ENCODE peak calls at places on chromosomes 12 and 14, in four cellular contexts. C, P, R and J are unnamed samples.

GRCh38 chr14:89276424-89276975 is 140.5 kb downstream of the FOXN3 start:
- DNase-seq in R (no peak), C (no peak), P (peak; percentile 25), J (no peak)

GRCh38 chr14:69879175-69880047 is at the start of gene SMOC1:
- DNase-seq in P (no peak), R (no peak), C (peak; percentile 92), J (no peak)

GRCh38 chr14:101018561-101019290 is 115.2 kb upstream of the RTL1 start:
- DNase-seq in P (no peak), R (no peak), C (no peak), J (no peak)

GRCh38 chr12:70513441-70513840 is 123.8 kb downstream of the PTPRB start:
- DNase-seq in P (no peak), R (no peak), C (no peak), J (no peak)

GRCh38 chr12:14768823-14769405 is 34.4 kb downstream of the WBP11 start:
- DNase-seq in R (peak; percentile 30), C (no peak), P (no peak), J (peak; percentile 39)

GRCh38 chr12:124623344-124623885 is 56.0 kb upstream of the NCOR2 start:
- DNase-seq in R (no peak), P (no peak), C (no peak), J (no peak)

GRCh38 chr14:61568572-61569011 is 126.7 kb upstream of the HIF1A start:
- DNase-seq in C (no peak), R (peak; percentile 37), P (peak; percentile 52), J (peak; percentile 87)

GRCh38 chr12:101327547-101327946 is 47.6 kb downstream of the UTP20 start:
- DNase-seq in R (no peak), C (no peak), P (no peak), J (no peak)

GRCh38 chr14:97827746-97828145 is 1030.6 kb downstream of the VRK1 start:
- DNase-seq in R (no peak), P (no peak), C (no peak), J (no peak)

GRCh38 chr14:98099527-98099926 is 1172.5 kb downstream of the BCL11B start:
- DNase-seq in C (no peak), P (no peak), R (no peak), J (no peak)

GRCh38 chr14:69090187-69090789 is 62.6 kb downstream of the DCAF5 start:
- DNase-seq in P (peak; percentile 38), R (no peak), C (peak; percentile 26), J (peak; percentile 75)

GRCh38 chr12:82414926-82415325 is 56.6 kb downstream of the METTL25 start:
- DNase-seq in C (no peak), P (no peak), R (no peak), J (no peak)

GRCh38 chr14:24900281-24900868 is 149.6 kb downstream of the STXBP6 start:
- DNase-seq in R (no peak), C (no peak), P (no peak), J (no peak)

GRCh38 chr12:42135264-42135814 is 9.3 kb downstream of the GXYLT1 start:
- DNase-seq in R (no peak), P (no peak), C (no peak), J (no peak)

GRCh38 chr14:68655021-68655811 is 137.7 kb downstream of the ZFP36L1 start:
- DNase-seq in C (no peak), P (no peak), R (no peak), J (no peak)

GRCh38 chr12:72493390-72493789 is 221.2 kb downstream of the TRHDE start:
- DNase-seq in P (no peak), C (no peak), R (no peak), J (no peak)

GRCh38 chr12:107462428-107463332 is 222.9 kb upstream of the PWP1 start:
- DNase-seq in R (no peak), P (no peak), C (no peak), J (no peak)

GRCh38 chr14:103700753-103701490 is 14.3 kb downstream of the XRCC3 start:
- DNase-seq in R (no peak), P (no peak), C (no peak), J (no peak)

GRCh38 chr12:40992674-40993073 is 195.4 kb upstream of the PDZRN4 start:
- DNase-seq in R (no peak), C (no peak), P (no peak), J (no peak)

GRCh38 chr12:106247731-106248176 is at the start of gene CKAP4:
- DNase-seq in R (peak; percentile 54), P (peak; percentile 36), C (peak; percentile 61), J (no peak)

GRCh38 chr12:120227233-120228040 is 26.5 kb upstream of the RPLP0 start:
- DNase-seq in R (no peak), C (no peak), P (no peak), J (no peak)

GRCh38 chr14:92679246-92679645 is 69.2 kb downstream of the LGMN start:
- DNase-seq in C (no peak), P (no peak), R (no peak), J (no peak)

GRCh38 chr12:95277139-95277538 is 59.5 kb downstream of the VEZT start:
- DNase-seq in C (no peak), P (no peak), R (no peak), J (no peak)

GRCh38 chr12:113005759-113006158 is 27.4 kb downstream of the OAS2 start:
- DNase-seq in C (no peak), R (no peak), P (no peak), J (no peak)

GRCh38 chr14:61104358-61104757 is 123.3 kb downstream of the SLC38A6 start:
- DNase-seq in C (no peak), R (no peak), P (no peak), J (peak; percentile 77)

GRCh38 chr14:74508292-74508731 is 14.7 kb downstream of the ISCA2 start:
- DNase-seq in R (no peak), C (peak; percentile 1), P (no peak), J (no peak)

GRCh38 chr12:119938049-119938667 is 50.9 kb upstream of the BICDL1 start:
- DNase-seq in P (peak; percentile 57), C (peak; percentile 53), R (peak; percentile 37), J (peak; percentile 86)

GRCh38 chr12:46160081-46160980 is 108.5 kb downstream of the SLC38A1 start:
- DNase-seq in C (peak; percentile 12), P (peak; percentile 31), R (no peak), J (no peak)

GRCh38 chr14:57259672-57260071 is 9.0 kb downstream of the EXOC5 start:
- DNase-seq in P (no peak), R (no peak), C (no peak), J (no peak)

GRCh38 chr14:68268719-68269118 is 449.1 kb downstream of the RAD51B start:
- DNase-seq in C (no peak), R (no peak), P (no peak), J (no peak)

GRCh38 chr14:69701269-69701668 is 65.7 kb upstream of the SRSF5 start:
- DNase-seq in P (no peak), R (no peak), C (no peak), J (no peak)

GRCh38 chr12:107759410-107759809 is 1.5 kb downstream of the PRDM4 start:
- DNase-seq in P (peak; percentile 48), C (peak; percentile 41), R (no peak), J (peak; percentile 63)

GRCh38 chr12:29455087-29455486 is 42.4 kb downstream of the OVCH1 start:
- DNase-seq in R (no peak), C (no peak), P (no peak), J (no peak)